ENCODE peak calls at places on chromosomes 13 and 19, in six cellular contexts. O is stimulated activated CD4-positive, alpha-beta T cell treated with anti-CD3 and anti-CD28 coated beads, Interleukin-1b, Interleukin-23, amount 100 ng/mL, for 1 hour; L is cardiac muscle cell; H is fibroblast of pulmonary artery; M is frontal cortex; D is naive thymus-derived CD4-positive, alpha-beta T cell. Q is an unnamed sample.

GRCh38 chr19:58229255-58229639 is 533 bp downstream of the ZNF544 start:
- DNase-seq in O (no peak), L (peak; percentile 36), H (peak; percentile 37), M (no peak), D (peak; percentile 22), Q (no peak)

GRCh38 chr13:40376296-40376849 is 290.1 kb downstream of the FOXO1 start:
- DNase-seq in O (no peak), L (no peak), H (no peak), M (no peak), D (no peak), Q (no peak)

GRCh38 chr19:30222428-30222873 is 149.7 kb upstream of the ZNF536 start:
- DNase-seq in O (no peak), L (no peak), H (no peak), M (no peak), D (peak; percentile 38), Q (no peak)

GRCh38 chr19:34357431-34357830 is 7.6 kb upstream of the GPI start:
- DNase-seq in O (no peak), L (no peak), H (no peak), M (no peak), D (no peak), Q (no peak)

GRCh38 chr19:3734310-3734600 is 26.1 kb downstream of the TJP3 start:
- DNase-seq in O (no peak), L (no peak), H (no peak), M (no peak), D (no peak), Q (no peak)

GRCh38 chr13:43114504-43114903 is 91.1 kb downstream of the DNAJC15 start:
- DNase-seq in O (no peak), L (no peak), H (no peak), M (no peak), D (no peak), Q (no peak)

GRCh38 chr13:78131811-78132210 is 213.2 kb upstream of the EDNRB start:
- DNase-seq in O (no peak), L (peak; percentile 18), H (peak; percentile 26), M (no peak), D (no peak), Q (no peak)

GRCh38 chr19:10454267-10454666 is 33.9 kb downstream of the PDE4A start:
- DNase-seq in O (no peak), L (peak; percentile 20), H (no peak), M (peak; percentile 59), D (no peak), Q (peak; percentile 19)

GRCh38 chr19:38455031-38455430 is 21.5 kb downstream of the RYR1 start:
- DNase-seq in O (no peak), L (peak; percentile 27), H (peak; percentile 31), M (no peak), D (no peak), Q (no peak)

GRCh38 chr19:3387645-3388589 is 21.5 kb downstream of the NFIC start:
- DNase-seq in O (no peak), L (peak; percentile 52), H (no peak), M (peak; percentile 94), D (no peak), Q (no peak)

GRCh38 chr13:27770809-27771208 is 21.5 kb upstream of the GSX1 start:
- DNase-seq in O (no peak), L (peak; percentile 33), H (peak; percentile 23), M (no peak), D (no peak), Q (no peak)

GRCh38 chr13:95355491-95355890 is 54.2 kb upstream of the ABCC4 start:
- DNase-seq in O (no peak), L (peak; percentile 46), H (peak; percentile 67), M (no peak), D (no peak), Q (no peak)

GRCh38 chr13:96075953-96076543 is 13.9 kb upstream of the HS6ST3 start:
- DNase-seq in O (no peak), L (peak; percentile 48), H (peak; percentile 50), M (no peak), D (no peak), Q (no peak)

GRCh38 chr13:78709028-78709427 is 50.1 kb upstream of the OBI1 start:
- DNase-seq in O (no peak), L (no peak), H (peak; percentile 1), M (no peak), D (no peak), Q (no peak)

GRCh38 chr13:110308377-110309158 is 1.5 kb downstream of the COL4A2 start:
- DNase-seq in O (no peak), L (peak; percentile 78), H (peak; percentile 83), M (no peak), D (no peak), Q (no peak)